ENCODE peak calls at places on chromosomes 6 and 20, in six cellular contexts. A is K562; C is OCI-LY7; O is effector memory CD4-positive, alpha-beta T cell; X is gastrocnemius medialis; B is endothelial cell of umbilical vein. D is an unnamed sample. For H3K9me3, the result is how much of the 10 kb centered on the place peaks cover.

GRCh38 chr20:51573576-51574243 is 31.2 kb upstream of the NFATC2 start:
- DNase-seq in B (peak), O (no peak), X (peak), C (no peak), A (no peak), D (no peak)

GRCh38 chr20:50366270-50367103 is 143.7 kb upstream of the PTPN1 start:
- DNase-seq in A (no peak), X (no peak), C (no peak), B (peak), O (no peak), D (no peak)

GRCh38 chr6:37399795-37400490 is 33.1 kb upstream of the CMTR1 start:
- DNase-seq in B (no peak), A (no peak), O (no peak), X (no peak), C (no peak), D (no peak)

GRCh38 chr20:5153152-5153467 is 26.3 kb downstream of the CDS2 start:
- DNase-seq in O (no peak), C (no peak), B (no peak), A (no peak), X (no peak), D (no peak)

GRCh38 chr6:134431306-134431919 is 113.5 kb upstream of the SGK1 start:
- DNase-seq in O (no peak), X (no peak), B (no peak), C (no peak), A (no peak), D (no peak)

GRCh38 chr6:5401845-5402738 is 140.8 kb downstream of the FARS2 start:
- DNase-seq in X (no peak), A (no peak), O (no peak), B (peak), C (peak), D (no peak)

GRCh38 chr6:105545947-105546710 is 143.2 kb upstream of the PREP start:
- DNase-seq in X (no peak), A (no peak), C (no peak), O (no peak), B (no peak), D (no peak)

GRCh38 chr6:109221543-109222195 is 126.4 kb downstream of the CEP57L1 start:
- DNase-seq in X (no peak), C (no peak), B (no peak), O (no peak), A (no peak), D (no peak)

GRCh38 chr6:129672345-129672691 is 37.7 kb downstream of the ARHGAP18 start:
- DNase-seq in B (no peak), C (no peak), A (no peak), X (no peak), O (no peak), D (no peak)

GRCh38 chr20:49281059-49281912 is 3.4 kb upstream of the ZNFX1 start:
- DNase-seq in B (peak), C (peak), O (no peak), X (no peak), A (peak), D (no peak)

GRCh38 chr6:33869826-33870423 is 66.1 kb upstream of the MLN start:
- DNase-seq in O (no peak), C (no peak), A (no peak), B (no peak), X (no peak), D (no peak)

GRCh38 chr6:153043719-153044118 is 41.2 kb upstream of the MTRF1L start:
- DNase-seq in O (no peak), C (no peak), X (no peak), B (no peak), A (no peak), D (no peak)

GRCh38 chr6:362924-363249 is 28.7 kb upstream of the IRF4 start:
- DNase-seq in A (no peak), C (no peak), B (no peak), X (no peak), O (no peak), D (no peak)
- H3K9me3 ChIP-seq in A (under half), C (under half), B (under half), X (under half), O (under half), D (under half)

DNA sequence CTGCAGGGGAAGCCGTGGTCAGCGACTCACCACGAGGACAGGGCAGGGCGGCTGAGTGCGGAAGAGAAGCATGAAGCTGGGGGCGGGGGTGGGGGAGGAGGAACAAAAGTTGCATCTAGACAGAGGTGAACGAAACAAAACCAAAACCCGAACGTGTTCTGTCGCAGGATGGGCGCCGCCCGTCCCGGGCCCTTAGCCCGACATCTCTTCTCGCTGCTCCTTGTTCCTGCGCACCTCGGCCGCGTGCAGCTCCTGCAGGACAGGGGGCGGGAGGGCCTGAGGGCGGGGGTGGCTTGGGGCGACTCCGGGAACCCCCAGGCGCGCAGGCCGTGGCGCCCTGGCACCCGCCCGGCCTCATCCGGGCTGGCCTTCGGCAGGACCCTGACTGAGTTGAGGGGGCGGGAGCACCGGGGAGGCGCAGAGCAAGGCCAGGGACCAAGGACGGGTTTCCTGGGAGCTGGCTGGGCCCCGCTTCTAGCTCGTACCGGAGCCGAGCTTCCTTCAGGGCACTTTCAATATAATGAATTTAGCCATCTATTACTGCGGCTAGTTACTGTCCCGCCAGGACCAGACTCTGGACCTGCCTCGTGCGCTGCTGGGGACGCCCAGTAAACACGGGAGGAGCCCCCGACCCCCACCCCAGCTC is 12.0 kb downstream of the STMN3 start:
- DNase-seq in A (no peak), O (peak), C (no peak), X (no peak), B (peak), D (no peak)
- H3K27ac ChIP-seq in A (peak), O (peak), C (peak), X (peak), B (peak), D (peak)

DNA sequence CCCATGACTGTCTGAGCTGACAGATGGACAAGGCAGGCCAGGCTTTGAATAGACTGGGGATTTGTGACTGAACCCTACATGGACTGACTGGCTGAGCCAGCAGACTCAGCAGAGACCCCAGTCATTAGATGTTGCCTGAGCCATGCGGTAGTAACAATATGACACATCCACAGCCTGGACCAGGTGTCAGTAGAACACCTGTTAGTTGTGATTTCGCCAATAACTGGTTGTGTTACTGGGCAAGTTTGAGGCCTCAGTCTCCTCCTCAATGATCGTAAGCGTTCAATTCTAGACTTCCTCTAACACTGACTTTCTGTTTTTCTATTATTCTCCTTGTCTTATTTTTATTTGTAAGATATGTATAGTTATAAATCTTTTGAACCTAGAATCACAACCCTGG is 311.9 kb upstream of the MAP3K7 start:
- DNase-seq in O (no peak), A (no peak), C (no peak), B (no peak), X (no peak), D (no peak)
- H3K9me3 ChIP-seq in O (under half), A (under half), C (under half), B (under half), X (under half), D (under half)

DNA sequence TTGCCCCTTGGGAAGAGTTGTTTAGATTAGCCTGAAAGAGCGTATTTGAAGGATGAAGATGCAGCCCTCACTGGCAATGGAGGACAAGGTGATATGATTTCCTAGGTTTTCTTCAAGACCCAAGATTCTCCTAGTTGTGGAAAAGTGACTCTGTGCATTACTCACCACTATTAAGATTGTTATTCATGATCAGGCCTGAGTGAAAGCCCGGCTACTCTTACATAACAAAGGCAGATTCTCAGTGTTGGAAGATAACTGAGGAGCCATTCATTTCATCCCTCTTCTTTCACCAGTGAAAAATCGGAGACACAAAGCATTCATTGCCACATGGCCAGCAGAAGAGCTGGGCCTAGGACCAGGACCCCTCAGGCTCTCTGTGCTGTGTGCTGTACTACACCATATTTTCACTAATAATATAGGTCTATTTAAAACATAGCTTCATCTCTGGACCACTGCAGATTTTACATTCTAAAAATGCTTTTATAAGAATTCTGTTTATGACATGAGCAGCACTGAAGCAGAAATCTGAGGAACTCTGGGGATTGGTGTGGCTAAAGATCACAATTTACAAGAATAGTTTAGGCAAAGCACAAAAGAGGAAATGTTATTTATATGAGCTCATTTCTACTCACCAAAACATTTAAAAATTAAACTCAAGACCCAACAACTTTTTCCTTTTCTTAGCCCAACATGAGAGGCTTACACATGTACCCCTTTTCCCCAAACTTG is 181.9 kb upstream of the CCN2 start:
- DNase-seq in X (no peak), A (no peak), C (no peak), B (peak), O (no peak), D (no peak)
- H3K27ac ChIP-seq in X (peak), A (no peak), C (no peak), B (peak), O (no peak), D (no peak)

GRCh38 chr6:169935861-169936260 is 184.4 kb downstream of the ERMARD start:
- DNase-seq in A (no peak), B (no peak), O (no peak), X (no peak), C (no peak), D (no peak)
- H3K9me3 ChIP-seq in A (under half), B (under half), O (under half), X (under half), C (under half), D (under half)

GRCh38 chr20:44653536-44653935 is 2.0 kb upstream of the ADA start:
- DNase-seq in O (no peak), B (no peak), X (no peak), C (no peak), A (no peak), D (no peak)

GRCh38 chr20:44651507-44652373 is at the start of gene ADA:
- DNase-seq in X (peak), C (peak), B (peak), A (peak), O (no peak), D (no peak)

GRCh38 chr20:44648579-44648978 is 2.9 kb downstream of the ADA start:
- DNase-seq in C (peak), X (no peak), A (no peak), B (no peak), O (no peak), D (no peak)

GRCh38 chr20:44649976-44650375 is 1.5 kb downstream of the ADA start:
- DNase-seq in B (no peak), O (no peak), C (peak), A (no peak), X (no peak), D (no peak)

GRCh38 chr20:44650777-44651493 is 564 bp downstream of the ADA start:
- DNase-seq in A (peak), X (no peak), B (peak), O (no peak), C (peak), D (no peak)
- H3K27ac ChIP-seq in A (no peak), X (peak), B (no peak), O (peak), C (peak), D (peak)

GRCh38 chr20:56273491-56273890 is 25.0 kb downstream of the MC3R start:
- DNase-seq in C (no peak), B (no peak), X (no peak), A (no peak), O (no peak), D (no peak)
- H3K9me3 ChIP-seq in C (under half), B (under half), X (under half), A (under half), O (under half), D (under half)

GRCh38 chr6:30102701-30103629 is 9.9 kb downstream of the TRIM31 start:
- DNase-seq in B (peak), C (peak), X (peak), A (peak), O (peak), D (peak)

GRCh38 chr6:30101939-30102700 is 10.8 kb downstream of the TRIM31 start:
- DNase-seq in B (peak), X (peak), A (peak), C (peak), O (peak), D (peak)

GRCh38 chr6:30100154-30100553 is 12.7 kb downstream of the TRIM31 start:
- DNase-seq in A (no peak), C (no peak), B (no peak), O (no peak), X (no peak), D (no peak)

GRCh38 chr6:30101423-30101938 is 11.4 kb downstream of the TRIM31 start:
- DNase-seq in X (no peak), O (no peak), C (no peak), B (peak), A (no peak), D (no peak)

GRCh38 chr6:30100585-30101422 is 12.1 kb downstream of the TRIM31 start:
- DNase-seq in B (no peak), A (peak), O (no peak), X (no peak), C (no peak), D (no peak)
- H3K27ac ChIP-seq in B (no peak), A (no peak), O (no peak), X (no peak), C (no peak), D (peak)